ENCODE peak calls at places on chromosomes 4 and X, in ten cellular contexts. J, L, H, M, B, Z, A, D, G and C are unnamed samples.

GRCh38 chr4:26171953-26172352 is 148.9 kb upstream of the RBPJ start:
- DNase-seq in J (no peak), L (no peak), H (peak; percentile 58), M (no peak), B (no peak), Z (no peak), A (no peak), D (no peak), G (peak; percentile 31), C (no peak)

GRCh38 chrX:46796574-46797191 is 37.8 kb upstream of the SLC9A7 start:
- DNase-seq in J (peak; percentile 84), L (peak; percentile 84), H (peak; percentile 58), M (peak; percentile 87), B (peak; percentile 69), Z (peak; percentile 73), A (peak; percentile 35), D (peak; percentile 65), G (peak; percentile 55), C (peak; percentile 78)

GRCh38 chr4:15756361-15756861 is 21.7 kb upstream of the CD38 start:
- DNase-seq in J (no peak), L (no peak), H (peak; percentile 63), M (no peak), B (no peak), Z (no peak), A (peak; percentile 56), D (peak; percentile 73), G (no peak), C (peak; percentile 35)

GRCh38 chr4:183335369-183335940 is 13.2 kb upstream of the CLDN24 start:
- DNase-seq in J (no peak), L (no peak), H (peak; percentile 70), M (peak; percentile 23), B (no peak), Z (no peak), A (no peak), D (no peak), G (no peak), C (no peak)

GRCh38 chrX:148958896-148959295 is 458.5 kb downstream of the AFF2 start:
- DNase-seq in J (no peak), L (no peak), H (no peak), M (no peak), B (no peak), Z (no peak), A (no peak), D (no peak), G (no peak), C (no peak)

GRCh38 chr4:134807231-134807745 is 605.7 kb upstream of the PABPC4L start:
- DNase-seq in J (no peak), L (no peak), H (no peak), M (no peak), B (no peak), Z (no peak), A (no peak), D (no peak), G (no peak), C (no peak)

GRCh38 chrX:71659959-71660358 is 7.4 kb upstream of the LOC101059915 start:
- DNase-seq in J (no peak), L (no peak), H (no peak), M (no peak), B (no peak), Z (no peak), A (no peak), D (no peak), G (no peak), C (peak; percentile 8)

GRCh38 chr4:83356899-83357661 is 22.4 kb upstream of the HPSE start:
- DNase-seq in J (no peak), L (no peak), H (peak; percentile 92), M (no peak), B (no peak), Z (no peak), A (no peak), D (no peak), G (no peak), C (no peak)

GRCh38 chrX:68684291-68684918 is 36.9 kb downstream of the STARD8 start:
- DNase-seq in J (no peak), L (peak; percentile 26), H (no peak), M (no peak), B (no peak), Z (peak; percentile 76), A (no peak), D (no peak), G (peak; percentile 51), C (peak; percentile 56)

GRCh38 chrX:132016628-132017430 is 6.3 kb upstream of the STK26 start:
- DNase-seq in J (no peak), L (no peak), H (no peak), M (no peak), B (no peak), Z (no peak), A (no peak), D (no peak), G (no peak), C (no peak)

GRCh38 chr4:164467493-164467892 is 286.4 kb upstream of the SMIM31 start:
- DNase-seq in J (no peak), L (no peak), H (no peak), M (no peak), B (no peak), Z (no peak), A (no peak), D (no peak), G (no peak), C (no peak)

GRCh38 chr4:142846729-142847606 is 867 bp upstream of the INPP4B start:
- DNase-seq in J (peak; percentile 24), L (peak; percentile 38), H (no peak), M (peak; percentile 58), B (no peak), Z (peak; percentile 31), A (peak; percentile 42), D (peak; percentile 60), G (peak; percentile 41), C (peak; percentile 79)

GRCh38 chr4:54661156-54661555 is 3.4 kb downstream of the KIT start:
- DNase-seq in J (no peak), L (no peak), H (no peak), M (no peak), B (no peak), Z (no peak), A (no peak), D (no peak), G (no peak), C (no peak)

GRCh38 chr4:38491854-38492478 is 172.0 kb upstream of the KLF3 start:
- DNase-seq in J (no peak), L (no peak), H (no peak), M (no peak), B (no peak), Z (no peak), A (no peak), D (no peak), G (no peak), C (no peak)

GRCh38 chr4:27381806-27382205 is 521.2 kb downstream of the STIM2 start:
- DNase-seq in J (no peak), L (no peak), H (no peak), M (no peak), B (no peak), Z (no peak), A (no peak), D (no peak), G (no peak), C (no peak)

GRCh38 chrX:97756879-97757278 is 873.2 kb downstream of the RPA4 start:
- DNase-seq in J (no peak), L (no peak), H (no peak), M (no peak), B (no peak), Z (no peak), A (no peak), D (no peak), G (no peak), C (peak; percentile 2)

GRCh38 chr4:41509411-41510008 is 28.4 kb upstream of the LIMCH1 start:
- DNase-seq in J (no peak), L (no peak), H (no peak), M (peak; percentile 46), B (no peak), Z (no peak), A (no peak), D (no peak), G (no peak), C (no peak)

GRCh38 chr4:158809611-158810486 is 41.0 kb downstream of the FNIP2 start:
- DNase-seq in J (peak; percentile 57), L (no peak), H (peak; percentile 95), M (no peak), B (no peak), Z (no peak), A (no peak), D (no peak), G (no peak), C (no peak)

GRCh38 chr4:114659386-114660008 is 60.9 kb downstream of the UGT8 start:
- DNase-seq in J (peak; percentile 59), L (no peak), H (peak; percentile 22), M (peak; percentile 67), B (peak; percentile 42), Z (peak; percentile 20), A (no peak), D (peak; percentile 10), G (peak; percentile 12), C (peak; percentile 54)

GRCh38 chrX:139816204-139816603 is 108.2 kb upstream of the MCF2 start:
- DNase-seq in J (no peak), L (no peak), H (no peak), M (no peak), B (no peak), Z (no peak), A (no peak), D (no peak), G (no peak), C (no peak)

GRCh38 chrX:53074987-53075386 is 7.2 kb upstream of the TSPYL2 start:
- DNase-seq in J (no peak), L (no peak), H (no peak), M (no peak), B (no peak), Z (no peak), A (no peak), D (no peak), G (no peak), C (no peak)

GRCh38 chr4:128688846-128689467 is 120.5 kb upstream of the JADE1 start:
- DNase-seq in J (no peak), L (no peak), H (no peak), M (no peak), B (no peak), Z (no peak), A (no peak), D (no peak), G (no peak), C (no peak)
- H3K4me1 ChIP-seq in J (no peaks in the 10 kb centered on the region), L (peaks cover 2% of the 10 kb centered on the region), H (no peaks in the 10 kb centered on the region), M (no peaks in the 10 kb centered on the region), B (no peaks in the 10 kb centered on the region), Z (no peaks in the 10 kb centered on the region), A (no peaks in the 10 kb centered on the region), D (no peaks in the 10 kb centered on the region), G (no peaks in the 10 kb centered on the region), C (peaks cover 6% of the 10 kb centered on the region)

GRCh38 chr4:8200302-8200975 is 1.3 kb downstream of the SH3TC1 start:
- DNase-seq in J (peak; percentile 74), L (no peak), H (no peak), M (peak; percentile 68), B (peak; percentile 67), Z (peak; percentile 59), A (no peak), D (no peak), G (no peak), C (peak; percentile 38)
- H3K4me3 ChIP-seq in J (peak overlapping the region; percentile 49), L (no peak overlapping the region), H (no peak overlapping the region), M (peak overlapping the region; percentile 46), B (peak overlapping the region; percentile 49), Z (peak overlapping the region; percentile 67), A (peak overlapping the region; percentile 86), D (peak overlapping the region; percentile 69), G (no peak overlapping the region), C (no peak overlapping the region)

GRCh38 chr4:52269761-52270160 is 218.7 kb downstream of the SPATA18 start:
- DNase-seq in J (no peak), L (no peak), H (no peak), M (no peak), B (no peak), Z (no peak), A (no peak), D (no peak), G (no peak), C (no peak)
- H3K4me1 ChIP-seq in J (no peaks in the 10 kb centered on the region), L (peaks cover 7% of the 10 kb centered on the region), H (no peaks in the 10 kb centered on the region), M (peaks cover 14% of the 10 kb centered on the region), B (no peaks in the 10 kb centered on the region), Z (no peaks in the 10 kb centered on the region), A (no peaks in the 10 kb centered on the region), D (no peaks in the 10 kb centered on the region), G (no peaks in the 10 kb centered on the region), C (no peaks in the 10 kb centered on the region)

GRCh38 chrX:134025986-134026731 is 40.8 kb upstream of the GPC3 start:
- DNase-seq in J (no peak), L (no peak), H (no peak), M (no peak), B (no peak), Z (no peak), A (no peak), D (no peak), G (no peak), C (no peak)
- H3K4me3 ChIP-seq in J (peak overlapping the region; percentile 34), L (no peak overlapping the region), H (no peak overlapping the region), M (no peak overlapping the region), B (no peak overlapping the region), Z (peak overlapping the region; percentile 18), A (no peak overlapping the region), D (no peak overlapping the region), G (no peak overlapping the region), C (no peak overlapping the region)